ENCODE peak calls at places on chromosome 3, in seven cellular contexts. S, P, Z, H, V, M and F are unnamed samples. For H3K27me3 and H3K9me3, the result is how much of the 10 kb centered on the place peaks cover.

GRCh38 chr3:193520738-193521137 is 34.0 kb downstream of the ATP13A4 start:
- DNase-seq in S (no peak), H (no peak), V (no peak), Z (no peak), P (no peak), M (no peak), F (no peak)

GRCh38 chr3:124387008-124387407 is 343.2 kb upstream of the UMPS start:
- DNase-seq in P (no peak), S (no peak), M (no peak), Z (no peak), H (no peak), V (no peak), F (no peak)

GRCh38 chr3:24773798-24774197 is 279.1 kb upstream of the THRB start:
- DNase-seq in Z (no peak), S (no peak), M (peak), H (no peak), V (peak), P (no peak), F (peak)

GRCh38 chr3:37096292-37096691 is 78.1 kb downstream of the LRRFIP2 start:
- DNase-seq in H (no peak), P (no peak), Z (no peak), S (no peak), M (no peak), V (no peak), F (no peak)

GRCh38 chr3:17799312-17799711 is 56.9 kb upstream of the TBC1D5 start:
- DNase-seq in S (no peak), M (no peak), H (no peak), Z (no peak), V (no peak), P (no peak), F (no peak)

GRCh38 chr3:5188419-5189405 is 1.2 kb downstream of the EDEM1 start:
- DNase-seq in P (no peak), Z (no peak), H (peak), M (no peak), S (peak), V (peak), F (no peak)

GRCh38 chr3:123741058-123741511 is 143.0 kb downstream of the MYLK start:
- DNase-seq in V (no peak), Z (no peak), M (no peak), P (no peak), S (no peak), H (no peak), F (no peak)

GRCh38 chr3:144463916-144464315 is 492.3 kb downstream of the DIPK2A start:
- DNase-seq in M (no peak), V (no peak), Z (no peak), P (no peak), S (no peak), H (no peak), F (no peak)

GRCh38 chr3:46500631-46501377 is 3.0 kb downstream of the RTP3 start:
- DNase-seq in Z (no peak), S (no peak), M (no peak), H (no peak), P (no peak), V (no peak), F (no peak)

GRCh38 chr3:111539351-111540331 is 2.4 kb upstream of the CD96 start:
- DNase-seq in Z (peak), S (peak), H (peak), M (no peak), P (no peak), V (peak), F (no peak)

GRCh38 chr3:145557405-145557804 is 603.6 kb downstream of the PLOD2 start:
- DNase-seq in H (no peak), Z (no peak), M (no peak), S (no peak), P (no peak), V (no peak), F (no peak)

GRCh38 chr3:41148446-41148845 is 50.9 kb upstream of the CTNNB1 start:
- DNase-seq in H (no peak), M (no peak), P (no peak), S (no peak), Z (no peak), V (no peak), F (no peak)

GRCh38 chr3:51712963-51713362 is 6.1 kb downstream of the GRM2 start:
- DNase-seq in Z (no peak), P (no peak), V (no peak), S (no peak), M (no peak), H (no peak), F (no peak)

GRCh38 chr3:50211930-50212329 is 6.9 kb downstream of the SLC38A3 start:
- DNase-seq in H (no peak), P (no peak), M (no peak), V (no peak), Z (no peak), S (no peak), F (no peak)

GRCh38 chr3:168817177-168817576 is 721.5 kb upstream of the GOLIM4 start:
- DNase-seq in M (no peak), H (no peak), S (no peak), Z (no peak), P (no peak), V (no peak), F (no peak)

GRCh38 chr3:100210777-100211145 is 50.0 kb upstream of the TBC1D23 start:
- DNase-seq in P (no peak), M (no peak), H (no peak), S (no peak), Z (no peak), V (no peak), F (peak)

DNA sequence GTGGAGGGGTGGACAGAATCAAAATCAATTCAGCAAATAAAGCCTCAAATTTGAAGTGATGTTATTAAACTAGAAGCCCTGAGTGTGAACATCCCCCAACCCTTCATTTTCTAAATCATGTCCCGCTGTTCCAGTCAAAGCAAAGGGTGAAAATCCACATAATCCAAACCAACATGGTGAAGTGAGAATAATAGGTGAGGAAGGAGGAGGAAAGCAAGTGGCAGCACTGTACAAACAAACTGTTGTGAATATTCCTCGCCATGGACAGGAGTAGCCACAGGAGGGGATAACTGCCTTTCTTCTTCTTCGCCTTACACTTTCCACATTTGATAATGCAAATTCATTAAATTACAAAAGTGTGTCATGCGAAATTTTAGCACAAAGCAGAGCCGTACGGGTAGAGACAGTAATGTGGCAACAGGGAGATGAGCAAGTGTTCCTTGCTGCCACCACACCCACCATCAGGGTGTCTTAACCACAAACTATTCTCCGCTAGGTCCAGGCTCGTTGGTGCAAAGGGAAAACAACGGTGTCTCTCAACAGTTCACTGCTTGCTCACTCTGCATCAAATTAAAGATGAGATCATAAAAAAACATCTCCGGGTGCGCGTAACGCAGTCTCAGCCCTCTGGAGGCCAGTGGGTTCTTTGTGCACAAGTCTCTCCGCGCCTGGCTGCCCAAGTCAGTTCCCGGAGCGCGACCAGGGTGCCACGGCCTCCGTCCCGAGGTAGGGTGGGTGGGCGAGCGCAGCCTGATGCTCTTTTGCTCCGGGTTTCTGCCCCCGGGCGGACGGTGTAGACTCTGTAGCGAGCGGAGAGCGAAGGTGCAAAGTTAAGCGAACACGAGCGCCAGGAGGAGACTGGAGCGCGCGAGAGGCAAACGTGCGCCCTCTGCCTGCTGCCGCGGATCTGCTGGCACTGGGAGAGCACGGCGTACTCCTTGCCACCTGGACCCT is 6.7 kb downstream of the EPHA3 start:
- DNase-seq in H (no peak), Z (peak), S (peak), V (peak), M (peak), P (no peak), F (peak)
- H3K4me3 ChIP-seq in H (no peak), Z (peak), S (peak), V (no peak), M (peak), P (peak), F (peak)

GRCh38 chr3:63809607-63810006 is 9.5 kb upstream of the C3orf49 start:
- DNase-seq in P (no peak), S (no peak), V (no peak), H (no peak), Z (no peak), M (no peak), F (peak)

GRCh38 chr3:63819151-63819398 is at the start of gene C3orf49:
- DNase-seq in M (no peak), S (no peak), P (no peak), V (no peak), Z (no peak), H (no peak), F (no peak)

GRCh38 chr3:63818282-63819150 is 583 bp upstream of the C3orf49 start:
- DNase-seq in H (peak), M (peak), Z (peak), S (no peak), V (peak), P (peak), F (no peak)

GRCh38 chr3:63817209-63817608 is 1.9 kb upstream of the C3orf49 start:
- DNase-seq in H (no peak), S (no peak), V (no peak), P (no peak), Z (no peak), M (no peak), F (no peak)

GRCh38 chr3:63814300-63814699 is 4.8 kb upstream of the C3orf49 start:
- DNase-seq in S (no peak), M (no peak), V (no peak), Z (no peak), H (no peak), P (no peak), F (no peak)
- H3K27me3 ChIP-seq in S (under half), M (under half), V (under half), Z (under half), H (under half), P (under half), F (under half)

GRCh38 chr3:180854887-180855286 is 57.6 kb upstream of the FXR1 start:
- DNase-seq in P (no peak), M (no peak), H (no peak), V (no peak), S (no peak), Z (no peak), F (no peak)

GRCh38 chr3:180855364-180855763 is 57.1 kb upstream of the FXR1 start:
- DNase-seq in P (no peak), S (no peak), V (no peak), M (no peak), Z (no peak), H (no peak), F (peak)

GRCh38 chr3:180855956-180856355 is 56.5 kb upstream of the FXR1 start:
- DNase-seq in P (no peak), S (no peak), H (no peak), V (no peak), Z (no peak), M (no peak), F (no peak)

GRCh38 chr3:180860180-180860858 is 52.2 kb upstream of the FXR1 start:
- DNase-seq in Z (no peak), V (no peak), S (no peak), M (no peak), H (no peak), P (no peak), F (no peak)
- H3K9me3 ChIP-seq in Z (under half), V (under half), S (under half), M (under half), H (under half), P (under half), F (under half)

DNA sequence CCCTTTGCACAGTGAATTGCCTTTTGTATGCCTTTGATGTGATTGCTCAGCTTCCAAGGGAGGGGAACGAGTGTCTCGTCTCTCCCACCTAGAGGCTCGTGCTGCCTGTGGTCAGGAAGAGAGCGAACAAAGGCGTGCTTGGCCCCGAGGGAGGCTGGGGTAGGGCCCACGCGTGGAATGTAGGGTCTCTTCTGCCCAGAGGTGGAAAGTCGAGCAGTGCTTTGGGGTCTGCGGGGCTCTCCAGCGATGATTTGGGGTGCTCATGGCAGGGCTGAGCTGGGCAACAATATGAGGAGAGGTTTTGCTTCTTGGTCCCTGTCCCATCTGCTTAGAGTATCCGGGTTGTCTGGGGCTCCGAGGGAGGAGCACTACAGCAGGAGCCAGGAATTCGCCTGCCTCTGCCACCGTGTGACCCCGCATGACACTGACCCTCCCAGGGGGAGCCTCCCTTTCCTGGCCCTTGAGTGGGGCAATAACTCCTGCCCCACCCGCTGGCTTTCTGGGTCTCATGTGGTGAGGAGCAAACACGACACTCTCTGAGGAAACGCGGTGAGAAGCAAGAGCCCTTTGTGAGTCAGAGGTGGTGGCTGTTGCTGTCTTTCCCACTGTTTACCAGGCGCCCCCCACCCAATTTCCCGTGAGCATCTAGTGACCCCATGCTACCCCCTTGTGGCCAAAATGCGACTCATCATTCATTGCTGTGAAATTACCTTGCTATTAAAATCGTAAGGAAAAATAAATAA is 29.6 kb downstream of the CCNL1 start:
- DNase-seq in H (peak), S (peak), Z (peak), M (peak), P (peak), V (no peak), F (peak)
- H3K4me3 ChIP-seq in H (peak), S (no peak), Z (no peak), M (no peak), P (no peak), V (no peak), F (no peak)

GRCh38 chr3:138935505-138935863 is 11.5 kb downstream of the FOXL2 start:
- DNase-seq in Z (no peak), H (no peak), S (no peak), V (no peak), P (no peak), M (no peak), F (no peak)

GRCh38 chr3:138935864-138936762 is 10.8 kb downstream of the FOXL2 start:
- DNase-seq in Z (peak), H (peak), M (peak), S (peak), P (peak), V (peak), F (peak)

GRCh38 chr3:138933068-138933668 is 13.8 kb downstream of the FOXL2 start:
- DNase-seq in S (no peak), P (no peak), V (no peak), H (no peak), M (peak), Z (no peak), F (no peak)

GRCh38 chr3:138936763-138937689 is 9.9 kb downstream of the FOXL2 start:
- DNase-seq in P (no peak), H (no peak), Z (peak), V (peak), M (no peak), S (peak), F (no peak)

DNA sequence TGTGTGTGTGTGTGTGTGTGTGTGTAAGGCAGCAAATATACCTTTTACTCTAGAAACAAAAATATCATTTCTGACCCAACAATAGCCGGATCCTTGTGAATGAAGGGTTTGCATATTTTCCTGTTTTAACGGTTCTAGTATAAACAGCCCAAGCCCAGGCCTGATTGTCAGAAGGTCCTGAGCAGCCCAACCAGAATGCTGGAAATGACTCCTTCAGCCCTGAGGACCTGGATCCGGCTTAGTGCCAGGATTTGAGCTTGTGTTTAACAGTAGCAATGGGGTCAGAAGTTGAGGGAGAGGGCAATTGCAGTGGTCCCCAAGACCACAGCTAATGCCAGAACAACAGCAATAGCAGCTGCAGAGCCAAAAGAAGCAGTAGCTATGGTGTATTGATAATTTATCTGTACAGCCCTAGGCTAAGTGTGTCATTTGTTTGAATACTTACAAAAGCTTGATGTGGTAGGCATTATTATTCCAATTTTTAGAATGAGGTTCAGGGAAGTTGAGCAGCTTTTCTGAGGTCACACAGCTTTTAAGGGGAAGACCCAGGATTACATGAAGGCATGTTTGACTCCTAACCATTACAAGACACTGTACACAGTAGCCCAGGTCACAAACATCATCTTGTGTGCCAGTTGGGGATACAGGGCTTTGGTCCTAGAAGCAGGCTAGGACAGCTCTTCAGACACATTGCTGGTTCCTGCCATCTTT is 12.8 kb downstream of the FOXL2 start:
- DNase-seq in H (no peak), P (no peak), Z (no peak), V (no peak), M (peak), S (no peak), F (no peak)
- H3K27me3 ChIP-seq in H (under half), P (under half), Z (under half), V (under half), M (under half), S (under half), F (under half)

DNA sequence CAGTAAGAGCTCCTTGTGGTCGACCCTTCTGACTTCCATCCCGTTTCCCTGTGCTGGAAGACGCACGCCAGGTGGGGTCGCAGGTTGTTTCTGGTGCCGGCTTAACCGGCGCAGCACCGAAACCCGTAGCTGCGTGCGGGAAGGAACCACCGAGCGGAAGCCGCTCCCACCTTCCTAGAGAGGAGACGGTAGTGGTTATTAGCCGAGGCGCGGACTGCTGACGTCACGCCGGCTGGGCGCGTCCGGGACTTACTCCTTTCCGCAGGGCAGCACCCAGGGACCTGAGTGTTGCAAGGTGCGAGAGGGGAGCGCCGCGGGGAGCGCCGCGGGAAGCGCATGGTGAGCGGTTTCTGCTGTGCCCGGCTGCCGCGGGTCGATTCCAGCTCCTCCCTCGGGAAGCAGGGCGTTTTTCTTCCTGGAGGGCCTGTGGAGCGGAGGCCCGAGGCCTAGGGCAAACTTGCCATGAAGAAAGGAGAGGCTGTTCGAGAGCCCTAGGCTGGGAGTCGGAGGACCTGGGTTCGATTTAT is at the start of gene ZNF501:
- DNase-seq in P (peak), V (peak), S (peak), M (peak), H (peak), Z (peak), F (peak)
- H3K9me3 ChIP-seq in P (half or more), V (under half), S (half or more), M (under half), H (under half), Z (under half), F (under half)

GRCh38 chr3:133492159-133492860 is 81.2 kb upstream of the CDV3 start:
- DNase-seq in H (no peak), V (no peak), S (no peak), Z (no peak), P (no peak), M (no peak), F (no peak)

GRCh38 chr3:133489466-133490085 is 83.9 kb upstream of the CDV3 start:
- DNase-seq in Z (no peak), P (no peak), M (no peak), H (no peak), S (no peak), V (no peak), F (no peak)

GRCh38 chr3:133491481-133492059 is 81.9 kb upstream of the CDV3 start:
- DNase-seq in H (no peak), M (no peak), Z (no peak), V (no peak), P (no peak), S (peak), F (no peak)

GRCh38 chr3:133490468-133491351 is 82.8 kb upstream of the CDV3 start:
- DNase-seq in S (peak), H (peak), Z (no peak), V (no peak), M (no peak), P (no peak), F (no peak)

DNA sequence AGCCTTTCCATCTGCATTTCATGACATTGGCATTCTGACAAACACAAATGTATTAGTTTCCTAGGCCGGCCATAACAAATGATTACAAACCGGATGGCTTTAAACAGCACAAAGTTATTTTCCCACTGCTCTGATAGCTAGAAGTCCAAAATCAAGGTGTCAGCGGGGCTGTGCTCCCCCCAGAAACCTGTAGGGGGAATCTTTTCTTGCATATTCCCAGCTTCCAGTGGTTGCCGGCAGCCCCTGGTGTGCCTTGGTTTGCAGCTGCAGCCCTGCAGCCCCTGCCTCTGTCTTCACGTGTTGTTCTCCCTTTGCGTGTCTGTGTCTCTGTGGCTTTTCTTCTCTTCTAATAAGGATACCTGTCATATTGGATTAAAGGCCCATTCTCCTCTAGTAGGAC is 79.0 kb upstream of the CDV3 start:
- DNase-seq in P (no peak), S (no peak), Z (no peak), H (no peak), V (no peak), M (no peak), F (no peak)
- H3K4me3 ChIP-seq in P (no peak), S (no peak), Z (no peak), H (no peak), V (no peak), M (no peak), F (no peak)